ENCODE peak calls at places on chromosomes 7 and 10, in ten cellular contexts. S, T, Y, Q, I, F, D, W, H and J are unnamed samples.

GRCh38 chr10:72695496-72695895 is 3.6 kb downstream of the MCU start:
- DNase-seq in T (no peak), W (no peak), S (no peak), Y (no peak), Q (no peak), I (no peak), F (no peak), D (no peak), H (no peak), J (no peak)

GRCh38 chr7:126185959-126186580 is 1066.7 kb downstream of the GRM8 start:
- DNase-seq in Y (no peak), Q (no peak), H (no peak), W (peak; percentile 69), S (no peak), I (peak; percentile 75), D (peak; percentile 23), F (peak; percentile 10), T (no peak), J (peak; percentile 16)

GRCh38 chr7:40516376-40516775 is 381.6 kb downstream of the SUGCT start:
- DNase-seq in Y (no peak), F (no peak), H (no peak), S (no peak), D (no peak), T (peak; percentile 50), I (no peak), W (no peak), Q (no peak), J (no peak)

GRCh38 chr7:104972510-104972909 is 41.5 kb upstream of the KMT2E start:
- DNase-seq in I (no peak), Q (no peak), H (no peak), D (no peak), S (peak; percentile 77), F (no peak), W (no peak), Y (no peak), T (peak; percentile 40), J (no peak)

GRCh38 chr7:115747174-115747573 is 283.4 kb downstream of the TFEC start:
- DNase-seq in Y (no peak), I (no peak), S (no peak), F (no peak), Q (no peak), H (no peak), D (no peak), T (peak; percentile 3), W (no peak), J (no peak)

GRCh38 chr7:127600885-127601284 is 7.3 kb downstream of the FSCN3 start:
- DNase-seq in W (no peak), H (no peak), S (no peak), F (no peak), T (no peak), Y (no peak), Q (no peak), D (no peak), I (no peak), J (no peak)

GRCh38 chr10:110485541-110485940 is 12.2 kb upstream of the DUSP5 start:
- DNase-seq in D (no peak), W (no peak), I (no peak), Y (no peak), F (no peak), H (no peak), T (no peak), Q (no peak), S (no peak), J (no peak)

GRCh38 chr10:94212876-94213595 is 149.7 kb downstream of the NOC3L start:
- DNase-seq in S (no peak), F (no peak), Q (no peak), Y (no peak), T (peak; percentile 33), W (no peak), D (no peak), I (no peak), H (no peak), J (no peak)

GRCh38 chr10:23081156-23081833 is 14.1 kb upstream of the MSRB2 start:
- DNase-seq in I (no peak), F (no peak), D (no peak), Q (no peak), W (no peak), T (no peak), S (no peak), Y (no peak), H (no peak), J (no peak)

GRCh38 chr10:91120348-91120747 is 100.1 kb upstream of the PCGF5 start:
- DNase-seq in Y (no peak), Q (no peak), H (no peak), I (no peak), F (no peak), D (no peak), T (no peak), S (no peak), W (no peak), J (no peak)

GRCh38 chr7:26278769-26279168 is 12.9 kb upstream of the SNX10 start:
- DNase-seq in H (no peak), Q (no peak), D (no peak), I (no peak), Y (no peak), W (no peak), S (no peak), F (peak; percentile 6), T (no peak), J (no peak)

GRCh38 chr7:25035274-25035673 is 55.3 kb upstream of the OSBPL3 start:
- DNase-seq in W (no peak), S (no peak), F (no peak), Q (no peak), D (no peak), H (no peak), T (no peak), I (no peak), Y (no peak), J (no peak)

GRCh38 chr10:45470098-45471012 is 96.3 kb downstream of the ALOX5 start:
- DNase-seq in F (no peak), S (peak; percentile 86), Q (no peak), Y (no peak), W (no peak), T (peak; percentile 55), H (no peak), I (peak; percentile 68), D (no peak), J (no peak)

GRCh38 chr10:34825433-34825832 is 10.3 kb upstream of the PARD3 start:
- DNase-seq in F (no peak), T (no peak), D (no peak), Q (no peak), W (no peak), I (no peak), H (no peak), S (no peak), Y (no peak), J (no peak)

GRCh38 chr7:106583133-106583532 is 77.8 kb downstream of the CCDC71L start:
- DNase-seq in I (no peak), D (no peak), S (peak; percentile 27), Q (no peak), Y (peak; percentile 91), W (no peak), H (no peak), F (no peak), T (peak; percentile 23), J (no peak)

GRCh38 chr10:57898231-57898630 is 369.5 kb downstream of the IPMK start:
- DNase-seq in Q (no peak), F (no peak), H (no peak), D (no peak), T (no peak), I (peak; percentile 82), W (no peak), S (no peak), Y (no peak), J (no peak)

GRCh38 chr10:84499846-84500245 is 171.5 kb downstream of the CCSER2 start:
- DNase-seq in W (no peak), S (peak; percentile 22), Y (no peak), Q (no peak), H (no peak), I (peak; percentile 32), F (no peak), D (peak; percentile 60), T (no peak), J (no peak)

GRCh38 chr7:150737265-150738055 is at the start of gene GIMAP5:
- DNase-seq in Y (no peak), Q (no peak), D (no peak), T (no peak), S (no peak), F (no peak), W (no peak), H (no peak), I (no peak), J (no peak)

GRCh38 chr10:132382231-132382922 is 14.6 kb upstream of the PWWP2B start:
- DNase-seq in D (no peak), T (peak; percentile 32), W (peak; percentile 7), H (no peak), S (peak; percentile 45), I (no peak), Q (no peak), Y (peak; percentile 60), F (no peak), J (no peak)

GRCh38 chr7:47346378-47346914 is 235.5 kb downstream of the TNS3 start:
- DNase-seq in S (no peak), Q (no peak), F (no peak), D (no peak), Y (no peak), W (no peak), H (no peak), T (no peak), I (no peak), J (no peak)

GRCh38 chr10:106226831-106227230 is 937.7 kb downstream of the SORCS1 start:
- DNase-seq in D (no peak), Q (no peak), H (no peak), T (no peak), S (no peak), Y (no peak), F (no peak), I (no peak), W (no peak), J (no peak)

GRCh38 chr10:87818505-87819273 is 663 bp upstream of the ATAD1 start:
- DNase-seq in W (peak; percentile 15), Q (peak; percentile 6), S (peak; percentile 27), D (peak; percentile 40), H (no peak), Y (no peak), F (peak; percentile 35), I (peak; percentile 38), T (peak; percentile 31), J (no peak)
- TF ChIP-seq CTCF in W (no peak), Q (no peak), S (no peak), D (peak; percentile 7), H (no peak), Y (peak; percentile 3), F (peak; percentile 12), I (no peak), T (no peak), J (peak; percentile 20)

GRCh38 chr7:154584352-154585252 is 418.3 kb downstream of the PAXIP1 start:
- DNase-seq in F (no peak), T (no peak), I (no peak), W (no peak), H (no peak), Y (no peak), S (peak; percentile 30), D (peak; percentile 28), Q (no peak), J (no peak)
- TF ChIP-seq CTCF in F (peak; percentile 46), T (no peak), I (peak; percentile 81), W (no peak), H (no peak), Y (no peak), S (peak; percentile 65), D (peak; percentile 65), Q (peak; percentile 34), J (peak; percentile 67)

GRCh38 chr7:1588978-1589377 is 19.1 kb upstream of the PSMG3 start:
- DNase-seq in H (no peak), T (no peak), S (no peak), D (no peak), F (no peak), W (no peak), Y (no peak), I (no peak), Q (no peak), J (no peak)
- TF ChIP-seq CTCF in H (no peak), T (no peak), S (no peak), D (no peak), F (no peak), W (no peak), Y (no peak), I (no peak), Q (no peak), J (no peak)

GRCh38 chr10:60669491-60669890 is 108.8 kb upstream of the CDK1 start:
- DNase-seq in T (no peak), W (no peak), S (no peak), Q (no peak), I (no peak), D (no peak), Y (no peak), H (no peak), F (no peak), J (no peak)
- TF ChIP-seq CTCF in T (no peak), W (no peak), S (no peak), Q (no peak), I (no peak), D (no peak), Y (no peak), H (no peak), F (no peak), J (no peak)